ENCODE peak calls at places on chromosomes 5 and 9, in six cellular contexts. K is prostate gland, X is HL-60, B is SK-N-SH, Z is BJ, W is left ventricle myocardium inferior. S is an unnamed sample.

GRCh38 chr9:114361542-114361941 is 26.2 kb downstream of the AKNA start:
- DNase-seq in K (no peak), W (no peak), B (no peak), X (no peak), Z (no peak), S (no peak)

GRCh38 chr5:141638771-141639170 is 2.0 kb downstream of the RELL2 start:
- DNase-seq in K (no peak), W (no peak), B (no peak), Z (no peak), X (no peak), S (no peak)

GRCh38 chr5:66440202-66440680 is 156.0 kb upstream of the MAST4 start:
- DNase-seq in K (no peak), W (peak), B (no peak), X (no peak), Z (no peak), S (peak)

GRCh38 chr9:130333041-130334040 is 67.8 kb downstream of the HMCN2 start:
- DNase-seq in W (no peak), K (no peak), Z (no peak), X (no peak), B (peak), S (no peak)

GRCh38 chr9:70641631-70642030 is 227.2 kb upstream of the KLF9 start:
- DNase-seq in Z (no peak), W (no peak), K (no peak), B (no peak), X (no peak), S (no peak)

GRCh38 chr9:87464110-87464991 is 33.3 kb upstream of the DAPK1 start:
- DNase-seq in B (no peak), Z (peak), X (no peak), W (no peak), K (no peak), S (no peak)

GRCh38 chr5:114857951-114858401 is 311.7 kb downstream of the TRIM36 start:
- DNase-seq in W (no peak), K (no peak), B (no peak), X (peak), Z (no peak), S (peak)

GRCh38 chr9:98572054-98572627 is 136.6 kb downstream of the GABBR2 start:
- DNase-seq in Z (no peak), W (no peak), X (no peak), B (no peak), K (no peak), S (peak)

GRCh38 chr5:132469380-132470372 is 20.9 kb downstream of the IRF1 start:
- DNase-seq in B (no peak), W (no peak), K (no peak), X (no peak), Z (no peak), S (no peak)

GRCh38 chr5:120298981-120299380 is 165.1 kb upstream of the PRR16 start:
- DNase-seq in W (no peak), Z (no peak), K (no peak), B (no peak), X (no peak), S (no peak)

GRCh38 chr5:95352686-95353085 is 38.5 kb upstream of the FAM81B start:
- DNase-seq in K (no peak), Z (no peak), B (no peak), W (no peak), X (no peak), S (no peak)

GRCh38 chr9:120715331-120715924 is 1.2 kb upstream of the MEGF9 start:
- DNase-seq in B (peak), Z (peak), W (peak), X (no peak), K (no peak), S (peak)

GRCh38 chr5:150044334-150044681 is 42.0 kb downstream of the CSF1R start:
- DNase-seq in Z (no peak), B (no peak), K (no peak), W (no peak), X (no peak), S (no peak)

GRCh38 chr5:175894251-175894650 is 22.9 kb downstream of the CPLX2 start:
- DNase-seq in W (no peak), Z (no peak), K (no peak), X (no peak), B (no peak), S (no peak)

GRCh38 chr5:175896641-175897040 is 25.3 kb downstream of the CPLX2 start:
- DNase-seq in W (no peak), Z (no peak), B (no peak), X (no peak), K (no peak), S (no peak)

GRCh38 chr5:175894805-175895204 is 23.4 kb downstream of the CPLX2 start:
- DNase-seq in B (no peak), K (no peak), W (no peak), Z (no peak), X (no peak), S (no peak)

GRCh38 chr5:175895215-175895614 is 23.8 kb downstream of the CPLX2 start:
- DNase-seq in X (no peak), Z (no peak), B (no peak), W (no peak), K (no peak), S (no peak)

DNA sequence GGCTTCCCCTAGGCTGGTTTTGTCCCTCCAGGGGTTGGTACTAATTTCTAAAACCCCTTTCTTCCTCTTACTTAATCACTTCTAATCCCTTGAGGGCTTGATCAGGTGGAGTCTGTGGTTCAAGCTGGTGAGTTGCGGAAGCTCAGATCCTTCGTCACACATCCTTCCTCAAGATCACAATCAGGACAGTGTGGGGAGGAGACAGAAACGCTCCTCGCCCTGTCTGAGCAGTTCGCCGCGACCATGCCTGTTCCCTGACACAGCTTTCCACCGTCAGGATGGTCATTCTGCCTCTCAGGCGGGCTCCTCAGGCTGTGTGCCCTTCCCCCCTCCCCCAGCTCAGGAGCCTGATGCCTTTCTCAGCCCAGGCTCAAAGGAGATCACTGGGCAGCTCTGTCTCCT is 24.3 kb downstream of the CPLX2 start:
- DNase-seq in X (peak), W (no peak), K (no peak), B (no peak), Z (no peak), S (no peak)
- TF ChIP-seq CTCF in X (no peak), W (no peak), K (no peak), B (no peak), Z (no peak), S (no peak)

DNA sequence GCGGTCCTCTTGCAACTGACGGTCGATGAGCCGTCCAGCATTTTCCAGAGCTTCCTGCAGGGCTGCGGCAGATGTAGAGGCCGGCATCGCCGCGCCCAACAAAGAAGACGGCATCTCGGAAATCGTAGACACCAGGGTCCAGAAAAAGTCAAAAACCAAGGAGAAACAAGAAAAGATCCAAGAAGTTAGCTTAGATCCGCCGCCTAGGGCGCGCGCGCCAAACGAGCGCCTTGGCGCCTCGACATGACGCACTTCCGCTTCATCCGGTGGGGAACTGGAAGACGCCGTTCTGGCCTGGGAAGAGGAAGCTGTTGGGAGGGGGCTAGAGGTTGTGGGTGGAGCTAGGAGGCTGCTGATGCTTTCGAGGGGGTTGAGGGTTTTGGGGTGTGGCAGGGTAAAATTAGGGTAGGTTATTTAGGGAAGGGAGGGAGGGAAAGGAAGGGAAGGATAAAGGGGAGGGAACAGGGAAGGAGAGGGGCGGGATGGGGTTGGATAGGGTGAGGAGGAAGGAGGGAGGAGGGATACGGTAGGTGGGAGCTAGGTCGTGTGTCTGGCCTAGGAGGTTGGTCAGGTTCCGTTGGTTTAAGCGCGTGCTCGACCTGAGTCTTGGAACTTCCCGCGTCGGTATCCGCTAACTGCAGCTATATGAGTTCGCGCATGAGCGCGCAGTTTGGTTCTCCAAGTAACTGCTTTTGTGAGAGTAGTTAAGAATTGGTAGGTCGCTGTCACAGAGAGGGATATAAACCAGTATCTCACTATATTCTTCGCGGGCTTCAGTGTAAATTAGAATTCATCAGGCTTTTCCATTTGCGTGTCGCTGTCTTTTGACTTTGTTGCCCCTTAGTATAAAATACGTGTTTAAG is at the start of gene NUP155:
- DNase-seq in W (peak), B (peak), Z (peak), X (peak), K (peak), S (peak)
- TF ChIP-seq CTCF in W (peak), B (no peak), Z (no peak), X (no peak), K (peak), S (no peak)

GRCh38 chr5:167570431-167570830 is 721.0 kb upstream of the WWC1 start:
- DNase-seq in W (no peak), X (no peak), B (no peak), K (no peak), Z (no peak), S (no peak)

GRCh38 chr5:167561796-167562195 is 729.6 kb upstream of the WWC1 start:
- DNase-seq in K (no peak), Z (no peak), W (no peak), B (no peak), X (no peak), S (no peak)

GRCh38 chr5:167565555-167565954 is 725.9 kb upstream of the WWC1 start:
- DNase-seq in B (peak), X (no peak), K (no peak), Z (no peak), W (no peak), S (no peak)
- TF ChIP-seq CTCF in B (peak), X (no peak), K (peak), Z (peak), W (peak), S (peak)

DNA sequence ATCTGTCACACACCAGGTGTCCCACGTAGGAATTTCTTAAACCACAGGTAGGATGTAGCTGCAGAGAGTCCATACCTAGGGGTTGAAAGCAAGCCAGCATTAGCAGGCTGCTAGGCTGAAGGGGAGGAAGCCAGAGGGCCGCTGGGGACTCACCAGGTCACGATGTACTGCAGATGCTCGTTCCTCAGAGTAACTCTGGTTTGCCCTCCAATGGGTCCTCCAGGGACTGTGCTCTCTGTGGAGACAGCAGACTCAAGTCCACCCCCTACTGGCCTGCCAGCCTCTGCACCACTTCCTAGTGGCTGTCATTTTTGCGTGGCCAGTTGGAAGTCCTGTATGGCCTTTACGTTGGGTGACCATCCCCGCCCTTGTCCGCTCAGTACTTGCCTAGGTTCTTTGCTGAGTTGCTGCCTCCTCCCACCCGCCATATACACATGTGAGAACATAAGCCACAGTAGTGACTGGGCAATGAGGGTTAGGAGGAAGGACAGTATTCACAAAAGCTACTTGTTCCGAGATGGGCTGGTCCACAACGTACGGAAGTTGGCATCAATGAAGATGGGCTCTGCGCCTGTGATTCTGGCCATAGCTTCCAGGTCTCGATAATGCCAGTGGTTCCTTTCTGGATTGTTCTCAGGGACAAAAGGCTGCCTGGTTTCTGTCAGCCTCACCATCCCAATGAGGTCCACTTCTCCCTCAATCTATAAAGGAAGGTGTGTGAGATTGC is 4.1 kb downstream of the RPL7A start:
- DNase-seq in B (peak), Z (no peak), X (no peak), W (no peak), K (no peak), S (no peak)
- TF ChIP-seq CTCF in B (peak), Z (peak), X (peak), W (peak), K (no peak), S (peak)

GRCh38 chr9:128636024-128636390 is 20.6 kb downstream of the DYNC2I2 start:
- DNase-seq in K (peak), X (no peak), Z (no peak), B (peak), W (peak), S (no peak)
- TF ChIP-seq CTCF in K (peak), X (no peak), Z (peak), B (peak), W (peak), S (no peak)

GRCh38 chr5:179276838-179277395 is 68.3 kb downstream of the ADAMTS2 start:
- DNase-seq in Z (no peak), X (no peak), W (no peak), B (peak), K (no peak), S (no peak)
- TF ChIP-seq CTCF in Z (no peak), X (no peak), W (peak), B (no peak), K (no peak), S (no peak)

S was measured in right atrium auricular region.